ENCODE peak calls at places on chromosomes 3 and 15, in four cellular contexts. S is SK-N-SH, I is GM12878, G is H1. X is an unnamed sample.

GRCh38 chr3:39104961-39105686 is 2.3 kb downstream of the GORASP1 start:
- DNase-seq in S (no peak), I (no peak), G (no peak), X (no peak)

GRCh38 chr15:23686466-23687142 is 501 bp downstream of the NDN start:
- DNase-seq in S (no peak), I (no peak), G (no peak), X (no peak)

GRCh38 chr3:13648744-13649096 is 99.8 kb downstream of the FBLN2 start:
- DNase-seq in S (no peak), I (no peak), G (no peak), X (no peak)

GRCh38 chr3:98359993-98360675 is 6.5 kb downstream of the OR5K4 start:
- DNase-seq in S (no peak), I (peak), G (no peak), X (peak)

GRCh38 chr15:63587527-63587926 is 9.7 kb upstream of the FBXL22 start:
- DNase-seq in S (no peak), I (no peak), G (no peak), X (no peak)

GRCh38 chr3:49100046-49100615 is 4.4 kb downstream of the QARS1 start:
- DNase-seq in S (no peak), I (no peak), G (no peak), X (no peak)

GRCh38 chr3:4680881-4681300 is 187.7 kb downstream of the ITPR1 start:
- DNase-seq in S (no peak), I (no peak), G (no peak), X (no peak)

GRCh38 chr15:23416349-23417276 is 30.4 kb downstream of the GOLGA6L2 start:
- DNase-seq in S (peak), I (no peak), G (no peak), X (no peak)

GRCh38 chr3:141074529-141074928 is 23.4 kb downstream of the SPSB4 start:
- DNase-seq in S (no peak), I (no peak), G (peak), X (no peak)

GRCh38 chr15:90807074-90807646 is 61.2 kb upstream of the FURIN start:
- DNase-seq in S (no peak), I (no peak), G (no peak), X (no peak)

GRCh38 chr15:76903251-76903681 is 1.9 kb downstream of the SCAPER start:
- DNase-seq in S (peak), I (peak), G (no peak), X (peak)

GRCh38 chr3:156461889-156462288 is 93.0 kb downstream of the SSR3 start:
- DNase-seq in S (no peak), I (no peak), G (no peak), X (no peak)

GRCh38 chr15:22936577-22937472 is 43.3 kb downstream of the CYFIP1 start:
- DNase-seq in S (no peak), I (peak), G (no peak), X (no peak)

GRCh38 chr3:71104090-71104489 is 479.4 kb downstream of the FOXP1 start:
- DNase-seq in S (no peak), I (no peak), G (no peak), X (no peak)

GRCh38 chr15:50549326-50549725 is 2.9 kb upstream of the USP50 start:
- DNase-seq in S (no peak), I (no peak), G (no peak), X (no peak)

GRCh38 chr3:71168961-71169411 is 414.5 kb downstream of the FOXP1 start:
- DNase-seq in S (peak), I (no peak), G (no peak), X (no peak)

GRCh38 chr3:10396083-10396482 is 75.2 kb upstream of the SEC13 start:
- DNase-seq in S (no peak), I (no peak), G (no peak), X (no peak)

GRCh38 chr15:35329521-35329921 is 216.4 kb downstream of the DPH6 start:
- DNase-seq in S (no peak), I (no peak), G (no peak), X (no peak)

GRCh38 chr3:46695177-46695961 is 1.9 kb upstream of the ALS2CL start:
- DNase-seq in S (peak), I (no peak), G (no peak), X (no peak)

GRCh38 chr15:71195242-71195641 is 80.0 kb downstream of the THSD4 start:
- DNase-seq in S (no peak), I (no peak), G (no peak), X (no peak)

GRCh38 chr3:177427096-177427495 is 229.8 kb upstream of the TBL1XR1 start:
- DNase-seq in S (no peak), I (peak), G (no peak), X (no peak)

GRCh38 chr3:150023239-150023636 is 52.5 kb upstream of the PFN2 start:
- DNase-seq in S (no peak), I (no peak), G (no peak), X (no peak)

GRCh38 chr3:179451335-179452165 is at the start of gene GNB4:
- DNase-seq in S (peak), I (no peak), G (peak), X (no peak)

GRCh38 chr3:24254649-24255048 is 240.0 kb downstream of the THRB start:
- DNase-seq in S (no peak), I (no peak), G (no peak), X (no peak)

GRCh38 chr3:73520931-73521461 is 103.7 kb downstream of the PDZRN3 start:
- DNase-seq in S (no peak), I (no peak), G (no peak), X (no peak)

GRCh38 chr3:127690823-127691452 is 18.2 kb downstream of the ABTB1 start:
- DNase-seq in S (peak), I (no peak), G (no peak), X (peak)

GRCh38 chr3:99865321-99865720 is 47.7 kb downstream of the CMSS1 start:
- DNase-seq in S (no peak), I (no peak), G (no peak), X (no peak)

GRCh38 chr15:60385620-60386552 is 11.9 kb downstream of the ANXA2 start:
- DNase-seq in S (no peak), I (no peak), G (no peak), X (no peak)

GRCh38 chr3:193971268-193971751 is 164.6 kb upstream of the HES1 start:
- DNase-seq in S (no peak), I (peak), G (no peak), X (no peak)

GRCh38 chr3:114551770-114552526 is 258.1 kb downstream of the TIGIT start:
- DNase-seq in S (no peak), I (no peak), G (no peak), X (no peak)

GRCh38 chr15:42964476-42964875 is 43.9 kb upstream of the TTBK2 start:
- DNase-seq in S (no peak), I (no peak), G (no peak), X (no peak)

DNA sequence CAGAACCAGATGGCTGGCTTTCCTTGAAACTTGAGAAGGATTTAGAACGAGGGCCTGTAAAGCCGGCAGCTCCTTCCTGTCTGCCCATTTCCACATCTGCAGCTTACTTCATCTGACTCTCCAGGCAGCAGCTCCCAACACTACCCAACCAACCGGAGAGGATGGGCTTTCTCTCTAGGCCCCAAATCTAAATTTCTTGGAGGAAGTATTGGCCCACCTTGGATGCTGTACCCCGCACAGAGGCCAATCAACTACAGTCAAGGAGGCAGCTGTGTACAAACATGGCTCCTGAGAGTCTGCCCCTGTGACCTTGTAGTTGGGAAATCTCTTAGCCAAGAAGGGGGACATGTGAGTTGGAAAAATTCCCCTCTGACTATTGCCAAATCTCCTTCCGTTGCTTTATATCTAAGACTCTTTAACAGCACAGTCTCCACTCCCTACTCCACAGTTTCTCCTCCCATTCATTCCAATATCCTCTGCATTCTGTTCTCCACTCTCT is 8.0 kb upstream of the ACAP2 start:
- DNase-seq in S (no peak), I (no peak), G (no peak), X (no peak)
- TF ChIP-seq TCF12 in S (no peak), I (no peak), G (no peak), X (no peak)

DNA sequence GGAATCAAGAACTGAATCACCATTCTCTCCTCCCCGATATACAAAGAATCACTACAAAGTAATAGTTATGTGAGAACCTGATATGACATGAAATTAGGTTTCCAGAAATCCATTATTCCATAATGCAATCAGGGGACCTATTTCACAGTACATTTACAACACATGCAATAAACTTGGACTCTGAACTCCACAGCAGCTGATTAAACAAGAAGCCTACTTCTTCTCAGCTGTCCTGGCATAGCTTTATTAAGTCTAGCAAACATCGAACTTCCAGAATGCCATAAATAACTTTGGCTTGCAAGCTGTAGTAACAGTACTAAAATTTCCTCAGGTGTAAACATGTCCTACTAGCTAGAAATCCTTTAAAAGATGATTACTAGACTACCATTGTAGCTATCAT is 17.8 kb downstream of the PDCD10 start:
- DNase-seq in S (no peak), I (no peak), G (no peak), X (peak)
- H3K4me2 ChIP-seq in S (no peak), I (no peak), G (no peak), X (peak)

GRCh38 chr3:187062526-187063177 is 76.6 kb downstream of the RPL39L start:
- DNase-seq in S (no peak), I (no peak), G (no peak), X (peak)
- TF ChIP-seq TCF12 in S (no peak), I (no peak), G (no peak), X (no peak)

DNA sequence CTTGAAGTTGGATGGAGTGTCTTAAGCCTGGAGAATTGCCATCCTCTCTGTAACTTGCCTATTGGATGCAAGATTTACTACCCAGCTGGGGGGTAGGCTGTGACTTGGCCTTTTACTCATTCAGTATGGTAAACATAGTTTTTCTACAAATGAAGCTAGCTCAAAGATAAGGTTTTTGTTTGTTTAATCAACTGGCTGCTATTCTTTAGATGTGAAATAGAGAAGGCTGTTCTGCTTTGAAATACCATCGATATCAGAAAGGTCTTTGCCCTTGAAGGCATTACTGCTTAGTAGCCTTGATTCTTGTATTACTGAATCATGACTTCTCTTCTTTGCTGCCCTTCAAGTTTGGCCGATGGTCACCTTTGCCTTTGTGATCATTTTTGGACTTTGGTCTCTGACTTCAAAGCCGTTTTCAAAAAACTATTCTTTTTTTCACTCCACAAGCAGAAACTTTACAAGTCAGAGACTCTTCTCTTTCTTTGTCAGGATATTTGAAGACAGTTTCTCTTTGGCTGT is 83.1 kb downstream of the GAP43 start:
- DNase-seq in S (no peak), I (no peak), G (no peak), X (peak)
- H3K4me2 ChIP-seq in S (no peak), I (no peak), G (no peak), X (peak)

GRCh38 chr3:102063572-102063971 is 214.3 kb downstream of the NFKBIZ start:
- DNase-seq in S (no peak), I (no peak), G (no peak), X (no peak)

GRCh38 chr3:102054543-102054942 is 205.2 kb downstream of the NFKBIZ start:
- DNase-seq in S (no peak), I (no peak), G (no peak), X (no peak)

GRCh38 chr3:102057781-102058421 is 208.6 kb downstream of the NFKBIZ start:
- DNase-seq in S (no peak), I (peak), G (no peak), X (no peak)

GRCh38 chr3:102060814-102061213 is 211.5 kb downstream of the NFKBIZ start:
- DNase-seq in S (no peak), I (peak), G (no peak), X (peak)

GRCh38 chr3:102059145-102059943 is 210.0 kb downstream of the NFKBIZ start:
- DNase-seq in S (no peak), I (peak), G (no peak), X (no peak)
- TF ChIP-seq TCF12 in S (no peak), I (peak), G (no peak), X (no peak)

GRCh38 chr3:86991840-86992430 is 986 bp upstream of the VGLL3 start:
- DNase-seq in S (no peak), I (no peak), G (no peak), X (no peak)

GRCh38 chr3:86989611-86990010 is 1.3 kb downstream of the VGLL3 start:
- DNase-seq in S (no peak), I (no peak), G (no peak), X (no peak)

GRCh38 chr3:86990171-86990733 is 697 bp downstream of the VGLL3 start:
- DNase-seq in S (peak), I (no peak), G (peak), X (no peak)

GRCh38 chr3:86990734-86991481 is at the start of gene VGLL3:
- DNase-seq in S (peak), I (no peak), G (peak), X (no peak)

GRCh38 chr3:86991482-86991815 is 500 bp upstream of the VGLL3 start:
- DNase-seq in S (no peak), I (no peak), G (no peak), X (no peak)
- H3K4me2 ChIP-seq in S (peak), I (no peak), G (peak), X (peak)

GRCh38 chr15:99306694-99307338 is 55.5 kb downstream of the LRRC28 start:
- DNase-seq in S (no peak), I (no peak), G (no peak), X (peak)
- TF ChIP-seq TCF12 in S (no peak), I (no peak), G (no peak), X (no peak)

GRCh38 chr15:44308415-44308814 is 19.9 kb downstream of the GOLM2 start:
- DNase-seq in S (no peak), I (peak), G (no peak), X (no peak)
- H3K4me2 ChIP-seq in S (no peak), I (peak), G (no peak), X (no peak)

GRCh38 chr15:52252781-52253180 is 42.8 kb downstream of the MYO5C start:
- DNase-seq in S (no peak), I (no peak), G (no peak), X (peak)
- TF ChIP-seq TCF12 in S (peak), I (no peak), G (no peak), X (no peak)

X was measured in HepG2.